ENCODE peak calls at places on chromosomes 11 and 22, in five cellular contexts. One of them, this sample, is unnamed.

GRCh38 chr11:81548123-81548522 is 1185.5 kb downstream of the FAM181B start:
- DNase-seq in A549: no peak
- DNase-seq in H1: no peak
- DNase-seq in K562: no peak
- DNase-seq in HepG2: no peak
- DNase-seq in this sample: no peak

GRCh38 chr11:74574563-74574962 is 17.8 kb upstream of the POLD3 start:
- DNase-seq in A549: no peak
- DNase-seq in H1: no peak
- DNase-seq in K562: no peak
- DNase-seq in HepG2: no peak
- DNase-seq in this sample: no peak

GRCh38 chr11:103586756-103587155 is 449.7 kb upstream of the DDI1 start:
- DNase-seq in A549: no peak
- DNase-seq in H1: no peak
- DNase-seq in K562: no peak
- DNase-seq in HepG2: no peak
- DNase-seq in this sample: peak

GRCh38 chr11:119433369-119433749 is 10.4 kb upstream of the THY1 start:
- DNase-seq in A549: no peak
- DNase-seq in H1: no peak
- DNase-seq in K562: no peak
- DNase-seq in HepG2: no peak
- DNase-seq in this sample: peak

GRCh38 chr11:133816146-133816545 is 29.2 kb downstream of the SPATA19 start:
- DNase-seq in A549: no peak
- DNase-seq in H1: no peak
- DNase-seq in K562: no peak
- DNase-seq in HepG2: no peak
- DNase-seq in this sample: no peak

GRCh38 chr11:128506999-128507591 is 80.3 kb downstream of the ETS1 start:
- DNase-seq in A549: peak
- DNase-seq in H1: no peak
- DNase-seq in K562: no peak
- DNase-seq in HepG2: no peak
- DNase-seq in this sample: peak

GRCh38 chr11:134513585-134514120 is 101.6 kb upstream of the B3GAT1 start:
- DNase-seq in A549: no peak
- DNase-seq in H1: no peak
- DNase-seq in K562: no peak
- DNase-seq in HepG2: no peak
- DNase-seq in this sample: no peak

GRCh38 chr11:33207408-33207985 is 46.2 kb upstream of the CSTF3 start:
- DNase-seq in A549: no peak
- DNase-seq in H1: no peak
- DNase-seq in K562: peak
- DNase-seq in HepG2: no peak
- DNase-seq in this sample: peak

GRCh38 chr11:503179-503981 is 3.7 kb downstream of the RNH1 start:
- DNase-seq in A549: no peak
- DNase-seq in H1: no peak
- DNase-seq in K562: peak
- DNase-seq in HepG2: no peak
- DNase-seq in this sample: peak

GRCh38 chr11:22459053-22459452 is 120.9 kb downstream of the SLC17A6 start:
- DNase-seq in A549: no peak
- DNase-seq in H1: no peak
- DNase-seq in K562: no peak
- DNase-seq in HepG2: no peak
- DNase-seq in this sample: peak

GRCh38 chr11:72039108-72039850 is 40.6 kb downstream of the IL18BP start:
- DNase-seq in A549: no peak
- DNase-seq in H1: no peak
- DNase-seq in K562: no peak
- DNase-seq in HepG2: no peak
- DNase-seq in this sample: peak

GRCh38 chr22:31977141-31977781 is 32.9 kb downstream of the YWHAH start:
- DNase-seq in A549: peak
- DNase-seq in H1: peak
- DNase-seq in K562: peak
- DNase-seq in HepG2: peak
- DNase-seq in this sample: peak

GRCh38 chr22:49905465-49905864 is 12.8 kb downstream of the ALG12 start:
- DNase-seq in A549: no peak
- DNase-seq in H1: no peak
- DNase-seq in K562: no peak
- DNase-seq in HepG2: no peak
- DNase-seq in this sample: no peak

GRCh38 chr11:29914203-29914930 is 102.5 kb downstream of the KCNA4 start:
- DNase-seq in A549: no peak
- DNase-seq in H1: no peak
- DNase-seq in K562: no peak
- DNase-seq in HepG2: no peak
- DNase-seq in this sample: no peak

GRCh38 chr11:85685131-85685819 is 720 bp downstream of the CCDC89 start:
- DNase-seq in A549: no peak
- DNase-seq in H1: no peak
- DNase-seq in K562: no peak
- DNase-seq in HepG2: no peak
- DNase-seq in this sample: peak

GRCh38 chr11:127843483-127844396 is 743.6 kb downstream of the ETS1 start:
- DNase-seq in A549: peak
- DNase-seq in H1: peak
- DNase-seq in K562: peak
- DNase-seq in HepG2: peak
- DNase-seq in this sample: peak

GRCh38 chr11:8263109-8263768 is 439 bp downstream of the LMO1 start:
- DNase-seq in A549: no peak
- DNase-seq in H1: peak
- DNase-seq in K562: no peak
- DNase-seq in HepG2: no peak
- DNase-seq in this sample: no peak

GRCh38 chr22:19884954-19885751 is 30.5 kb upstream of the GNB1L start:
- DNase-seq in A549: no peak
- DNase-seq in H1: no peak
- DNase-seq in K562: no peak
- DNase-seq in HepG2: no peak
- DNase-seq in this sample: no peak

GRCh38 chr11:115473167-115473566 is 31.0 kb downstream of the CADM1 start:
- DNase-seq in A549: no peak
- DNase-seq in H1: no peak
- DNase-seq in K562: no peak
- DNase-seq in HepG2: no peak
- DNase-seq in this sample: no peak

GRCh38 chr22:48096846-48097665 is 1334.6 kb downstream of the TBC1D22A start:
- DNase-seq in A549: no peak
- DNase-seq in H1: no peak
- DNase-seq in K562: no peak
- DNase-seq in HepG2: no peak
- DNase-seq in this sample: no peak

GRCh38 chr11:70073881-70074371 is 4.2 kb upstream of the ANO1 start:
- DNase-seq in A549: no peak
- DNase-seq in H1: no peak
- DNase-seq in K562: no peak
- DNase-seq in HepG2: no peak
- DNase-seq in this sample: peak
- TF ChIP-seq MAFK in A549: no peak
- TF ChIP-seq MAFK in H1: no peak
- TF ChIP-seq MAFK in K562: no peak
- TF ChIP-seq MAFK in HepG2: no peak
- TF ChIP-seq MAFK in this sample: no peak

DNA sequence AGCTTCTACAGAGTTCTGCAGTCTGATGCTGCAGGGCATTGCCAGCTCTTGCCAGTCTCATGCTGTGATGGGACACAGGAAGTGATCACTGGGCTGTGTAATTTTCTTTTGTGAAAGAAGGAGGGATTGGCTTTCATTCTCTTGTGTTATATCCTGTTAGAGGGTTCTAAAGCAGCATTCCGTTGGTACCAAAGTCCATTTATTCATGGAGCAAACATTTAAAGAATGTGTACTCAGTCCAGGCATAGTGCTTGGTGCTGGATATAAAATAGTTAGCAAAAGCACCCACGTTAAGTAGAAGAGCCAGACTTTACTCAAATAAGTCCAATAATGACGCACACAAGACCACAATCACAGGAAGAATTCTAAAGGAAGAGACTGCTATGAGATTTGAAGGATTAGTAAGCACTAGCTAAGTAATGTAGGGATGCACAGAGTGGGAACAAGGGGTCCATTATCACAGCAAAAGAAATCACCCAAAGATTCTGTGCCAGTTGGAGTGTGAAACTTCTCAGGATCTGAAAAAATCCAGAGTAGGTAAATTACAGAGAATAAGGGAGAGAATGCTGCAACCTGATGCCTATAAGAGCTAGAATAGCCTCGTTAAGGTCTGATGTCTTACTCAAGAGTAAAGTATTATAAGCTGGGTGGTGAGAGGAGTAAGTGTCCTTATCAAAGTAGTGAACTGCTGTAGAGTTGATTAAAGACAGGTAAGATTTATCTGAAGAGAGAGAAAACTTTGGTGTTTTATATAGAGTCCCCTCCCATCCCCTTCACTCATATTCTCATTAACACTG is 728.3 kb downstream of the METTL15 start:
- DNase-seq in A549: peak
- DNase-seq in H1: no peak
- DNase-seq in K562: no peak
- DNase-seq in HepG2: peak
- DNase-seq in this sample: peak
- TF ChIP-seq MAFK in A549: no peak
- TF ChIP-seq MAFK in H1: no peak
- TF ChIP-seq MAFK in K562: no peak
- TF ChIP-seq MAFK in HepG2: no peak
- TF ChIP-seq MAFK in this sample: no peak

GRCh38 chr11:132379540-132379939 is 1009.1 kb downstream of the NTM start:
- DNase-seq in A549: no peak
- DNase-seq in H1: no peak
- DNase-seq in K562: no peak
- DNase-seq in HepG2: no peak
- DNase-seq in this sample: no peak
- TF ChIP-seq MAFK in A549: no peak
- TF ChIP-seq MAFK in H1: no peak
- TF ChIP-seq MAFK in K562: no peak
- TF ChIP-seq MAFK in HepG2: no peak
- TF ChIP-seq MAFK in this sample: no peak

GRCh38 chr22:39463931-39464390 is 7.1 kb downstream of the MGAT3 start:
- DNase-seq in A549: no peak
- DNase-seq in H1: no peak
- DNase-seq in K562: no peak
- DNase-seq in HepG2: no peak
- DNase-seq in this sample: no peak
- TF ChIP-seq MAFK in A549: no peak
- TF ChIP-seq MAFK in H1: no peak
- TF ChIP-seq MAFK in K562: no peak
- TF ChIP-seq MAFK in HepG2: no peak
- TF ChIP-seq MAFK in this sample: no peak

DNA sequence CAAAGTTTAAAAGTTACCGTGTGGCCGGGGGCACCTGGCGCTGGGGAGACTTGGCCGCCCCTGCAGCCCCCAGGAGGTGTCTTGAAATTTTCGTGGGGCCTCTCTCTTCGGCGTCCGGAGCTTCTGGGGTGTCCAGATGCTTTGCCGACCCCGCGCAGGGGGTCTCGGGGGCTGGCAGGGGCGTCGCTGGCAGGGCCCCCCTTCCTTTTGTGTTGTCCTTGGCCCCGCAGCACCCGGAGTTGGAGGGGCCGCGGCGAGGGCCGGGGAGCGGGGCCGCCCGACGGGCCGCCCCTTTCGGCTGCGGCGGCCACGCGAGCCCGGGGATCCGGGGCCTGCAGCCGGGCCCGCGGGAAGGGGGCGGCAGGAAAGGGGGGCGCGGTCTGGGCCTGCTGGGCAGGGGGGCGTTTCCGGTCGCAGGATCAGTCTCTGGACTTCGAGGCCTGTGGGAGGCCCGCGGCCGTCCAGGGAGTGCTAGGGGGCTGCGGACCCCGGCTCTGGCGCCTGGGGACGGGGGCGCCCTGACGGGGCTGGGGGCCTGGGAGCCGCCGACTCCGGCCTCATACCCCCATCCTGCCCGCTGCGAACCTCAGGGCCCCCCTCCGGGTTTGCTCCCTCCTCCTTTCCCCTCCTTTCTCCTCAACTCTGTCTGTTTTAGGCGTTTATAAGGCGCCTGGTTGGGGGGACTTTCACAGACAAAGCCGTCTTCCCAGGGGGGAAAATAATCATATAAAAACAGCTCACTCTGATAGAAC is 867 bp downstream of the ZC3H7B start:
- DNase-seq in A549: no peak
- DNase-seq in H1: peak
- DNase-seq in K562: peak
- DNase-seq in HepG2: no peak
- DNase-seq in this sample: no peak
- TF ChIP-seq MAFK in A549: no peak
- TF ChIP-seq MAFK in H1: no peak
- TF ChIP-seq MAFK in K562: no peak
- TF ChIP-seq MAFK in HepG2: no peak
- TF ChIP-seq MAFK in this sample: no peak

DNA sequence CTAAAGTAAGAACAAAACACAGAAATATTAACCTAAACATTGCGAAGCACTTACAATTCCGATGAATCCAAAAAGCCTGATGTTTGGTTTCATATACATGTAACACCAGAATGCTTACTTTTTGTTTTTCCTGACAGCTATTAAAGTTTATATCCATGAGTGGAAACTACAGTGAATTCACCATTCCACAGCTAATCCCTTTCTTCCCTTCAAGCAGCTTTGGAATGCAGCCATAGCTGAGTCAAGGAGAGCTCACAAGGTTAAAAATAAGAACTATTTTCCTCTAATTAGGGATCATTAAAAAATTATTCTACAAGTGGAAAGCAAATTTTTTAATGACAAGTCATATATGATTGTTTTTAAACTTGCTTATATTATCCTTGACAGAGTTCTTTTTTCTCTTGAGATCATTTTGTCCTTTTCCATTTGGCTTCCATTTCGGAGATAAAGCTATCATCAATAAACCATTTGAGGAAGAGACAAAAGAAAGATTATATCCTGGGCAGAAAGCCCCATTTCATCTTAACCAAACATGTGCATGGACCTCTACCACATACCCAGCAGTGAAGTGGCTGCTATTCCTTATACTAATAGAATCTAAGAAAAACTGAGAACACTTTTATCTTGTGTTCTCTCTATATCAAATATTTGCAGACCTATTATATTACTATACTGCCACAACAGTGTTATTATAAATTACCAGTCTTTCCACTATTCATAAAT is 19.7 kb upstream of the FIBIN start:
- DNase-seq in A549: no peak
- DNase-seq in H1: no peak
- DNase-seq in K562: no peak
- DNase-seq in HepG2: no peak
- DNase-seq in this sample: peak
- TF ChIP-seq MAFK in A549: no peak
- TF ChIP-seq MAFK in H1: no peak
- TF ChIP-seq MAFK in K562: no peak
- TF ChIP-seq MAFK in HepG2: no peak
- TF ChIP-seq MAFK in this sample: no peak

GRCh38 chr11:59173964-59174663 is 2.2 kb downstream of the DTX4 start:
- DNase-seq in A549: no peak
- DNase-seq in H1: peak
- DNase-seq in K562: no peak
- DNase-seq in HepG2: peak
- DNase-seq in this sample: peak
- TF ChIP-seq MAFK in A549: no peak
- TF ChIP-seq MAFK in H1: no peak
- TF ChIP-seq MAFK in K562: no peak
- TF ChIP-seq MAFK in HepG2: no peak
- TF ChIP-seq MAFK in this sample: no peak

GRCh38 chr22:23418159-23418788 is 161.8 kb downstream of the IGLL1 start:
- DNase-seq in A549: no peak
- DNase-seq in H1: no peak
- DNase-seq in K562: no peak
- DNase-seq in HepG2: no peak
- DNase-seq in this sample: no peak
- TF ChIP-seq MAFK in A549: no peak
- TF ChIP-seq MAFK in H1: no peak
- TF ChIP-seq MAFK in K562: no peak
- TF ChIP-seq MAFK in HepG2: no peak
- TF ChIP-seq MAFK in this sample: no peak

This sample was measured in IMR-90.